ENCODE peak calls at places on chromosomes 12 and 14, in four cellular contexts. W is GM12878, Q is WTC11, R is K562. S is an unnamed sample.

GRCh38 chr14:89331398-89331797 is 85.6 kb downstream of the FOXN3 start:
- DNase-seq in W (peak; percentile 91), Q (no peak), R (no peak), S (no peak)

GRCh38 chr12:124655317-124656213 is 88.2 kb upstream of the NCOR2 start:
- DNase-seq in W (no peak), R (no peak), Q (peak; percentile 77), S (no peak)

GRCh38 chr12:27785882-27786570 is 6.0 kb upstream of the MANSC4 start:
- DNase-seq in R (no peak), Q (no peak), W (no peak), S (no peak)

GRCh38 chr12:113007166-113007565 is 28.8 kb downstream of the OAS2 start:
- DNase-seq in R (no peak), W (no peak), Q (no peak), S (peak; percentile 41)

GRCh38 chr14:95445676-95446075 is 70.8 kb downstream of the SYNE3 start:
- DNase-seq in W (no peak), Q (no peak), R (no peak), S (no peak)

GRCh38 chr14:64671591-64671990 is 32.6 kb upstream of the PLEKHG3 start:
- DNase-seq in R (peak; percentile 49), Q (no peak), W (no peak), S (peak; percentile 59)

GRCh38 chr12:108306014-108306501 is 33.1 kb downstream of the CMKLR1 start:
- DNase-seq in R (peak; percentile 11), Q (no peak), W (no peak), S (no peak)

GRCh38 chr14:59360923-59361794 is 104.0 kb downstream of the GPR135 start:
- DNase-seq in Q (no peak), W (no peak), R (peak; percentile 42), S (peak; percentile 59)

GRCh38 chr12:100573499-100574261 is at the start of gene GAS2L3:
- DNase-seq in Q (peak; percentile 92), W (no peak), R (peak; percentile 88), S (peak; percentile 83)

GRCh38 chr12:119072463-119072862 is 91.1 kb downstream of the SRRM4 start:
- DNase-seq in R (no peak), Q (no peak), W (no peak), S (no peak)

GRCh38 chr14:95895720-95896119 is 19.1 kb downstream of the TUNAR start:
- DNase-seq in R (peak; percentile 36), Q (peak; percentile 68), W (no peak), S (peak; percentile 18)

GRCh38 chr12:63944586-63945228 is 100.2 kb downstream of the SRGAP1 start:
- DNase-seq in W (no peak), Q (no peak), R (no peak), S (peak; percentile 83)

GRCh38 chr14:50599700-50600444 is 39.9 kb downstream of the ATL1 start:
- DNase-seq in Q (no peak), W (no peak), R (no peak), S (peak; percentile 36)

GRCh38 chr14:24051789-24052655 is at the start of gene CARMIL3:
- DNase-seq in Q (peak; percentile 85), R (peak; percentile 89), W (no peak), S (peak; percentile 56)

GRCh38 chr12:76020281-76020680 is 11.3 kb downstream of the PHLDA1 start:
- DNase-seq in R (no peak), Q (no peak), W (peak; percentile 15), S (no peak)

GRCh38 chr12:130131817-130132216 is 30.4 kb upstream of the FZD10 start:
- DNase-seq in Q (no peak), R (no peak), W (no peak), S (no peak)

GRCh38 chr12:124566181-124567034 is 1.0 kb downstream of the NCOR2 start:
- DNase-seq in Q (peak; percentile 82), W (no peak), R (peak; percentile 84), S (peak; percentile 67)

GRCh38 chr14:73627033-73627432 is 14.7 kb downstream of the ACOT6 start:
- DNase-seq in W (no peak), Q (no peak), R (no peak), S (no peak)

GRCh38 chr12:89782807-89783206 is 74.2 kb upstream of the ATP2B1 start:
- DNase-seq in W (no peak), R (no peak), Q (no peak), S (no peak)

GRCh38 chr12:43551971-43552559 is at the start of gene ADAMTS20:
- DNase-seq in R (peak; percentile 41), Q (peak; percentile 92), W (no peak), S (no peak)

GRCh38 chr12:22173154-22173553 is 127.1 kb downstream of the CMAS start:
- DNase-seq in W (no peak), R (no peak), Q (no peak), S (no peak)

GRCh38 chr12:130196827-130197226 is 34.6 kb downstream of the FZD10 start:
- DNase-seq in W (no peak), Q (no peak), R (no peak), S (no peak)

GRCh38 chr14:75971509-75971908 is 10.3 kb downstream of the TGFB3 start:
- DNase-seq in R (no peak), Q (no peak), W (no peak), S (no peak)

GRCh38 chr12:49661191-49661590 is 37.8 kb downstream of the PRPF40B start:
- DNase-seq in R (no peak), W (no peak), Q (no peak), S (no peak)

GRCh38 chr12:99736760-99737159 is 89.2 kb downstream of the GARIN6 start:
- DNase-seq in Q (no peak), R (no peak), W (no peak), S (no peak)

GRCh38 chr12:96177013-96177412 is 17.2 kb upstream of the ELK3 start:
- DNase-seq in W (no peak), Q (no peak), R (no peak), S (no peak)

GRCh38 chr14:91041450-91041849 is 19.0 kb downstream of the RPS6KA5 start:
- DNase-seq in R (no peak), W (no peak), Q (no peak), S (no peak)

GRCh38 chr12:57909611-57910010 is 31.8 kb upstream of the ATP23 start:
- DNase-seq in W (no peak), R (no peak), Q (no peak), S (no peak)

GRCh38 chr14:96246535-96246839 is 9.5 kb upstream of the BDKRB1 start:
- DNase-seq in W (no peak), Q (no peak), R (no peak), S (no peak)

GRCh38 chr14:44812672-44813071 is 149.1 kb downstream of the KLHL28 start:
- DNase-seq in R (no peak), W (no peak), Q (peak; percentile 11), S (no peak)
- TF ChIP-seq NR2C2 in R (no peak), W (no peak), Q (no peak), S (no peak)

GRCh38 chr12:88552672-88553079 is 27.6 kb downstream of the KITLG start:
- DNase-seq in W (no peak), R (no peak), Q (no peak), S (peak; percentile 9)
- TF ChIP-seq NR2C2 in W (no peak), R (no peak), Q (no peak), S (no peak)

GRCh38 chr12:51323966-51324895 is at the start of gene BIN2:
- DNase-seq in Q (peak; percentile 16), W (no peak), R (no peak), S (no peak)

GRCh38 chr12:51321882-51322281 is 2.1 kb downstream of the BIN2 start:
- DNase-seq in R (no peak), W (no peak), Q (no peak), S (no peak)

GRCh38 chr12:51322452-51322851 is 1.5 kb downstream of the BIN2 start:
- DNase-seq in Q (no peak), R (no peak), W (peak; percentile 45), S (no peak)

GRCh38 chr12:51324953-51325352 is 979 bp upstream of the BIN2 start:
- DNase-seq in R (no peak), W (no peak), Q (no peak), S (no peak)

DNA sequence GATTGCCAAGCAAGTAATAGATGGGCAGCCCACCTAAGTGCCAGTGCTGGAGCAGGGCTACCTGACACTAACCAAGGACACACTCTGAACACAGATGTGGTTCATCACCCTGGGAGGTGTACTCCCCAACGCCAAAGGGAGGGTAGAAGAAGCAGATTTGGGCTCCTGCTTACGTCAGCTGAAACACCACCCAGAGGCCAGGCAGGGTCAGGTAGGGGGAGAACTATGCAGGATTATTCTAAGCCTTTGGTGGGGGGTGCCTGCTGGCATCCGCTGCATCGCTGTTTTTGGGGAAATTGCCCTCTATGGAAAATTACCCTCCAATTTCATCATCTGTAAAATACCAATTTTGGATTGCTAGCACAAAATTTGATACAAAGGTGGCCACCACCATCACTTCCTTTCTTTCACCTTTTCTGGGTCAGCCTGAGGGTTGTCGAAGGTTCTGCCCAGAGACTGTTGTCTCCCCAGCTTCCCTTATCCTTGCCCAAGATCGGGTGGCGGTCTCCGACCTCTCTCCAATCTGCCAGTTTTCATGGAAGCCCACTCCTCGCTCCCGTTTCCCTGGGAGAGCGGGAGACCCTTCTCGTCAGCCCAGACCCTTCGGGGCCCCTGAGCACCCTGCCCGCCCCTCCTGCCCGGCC is 535 bp downstream of the BIN2 start:
- DNase-seq in W (no peak), Q (no peak), R (no peak), S (no peak)
- TF ChIP-seq NR2C2 in W (no peak), Q (no peak), R (no peak), S (no peak)

GRCh38 chr12:53777412-53777811 is 25.6 kb upstream of the CISTR start:
- DNase-seq in Q (no peak), R (no peak), W (no peak), S (no peak)

GRCh38 chr12:53782093-53782703 is 30.4 kb upstream of the CISTR start:
- DNase-seq in W (no peak), R (no peak), Q (no peak), S (no peak)

GRCh38 chr12:53777936-53778644 is 26.3 kb upstream of the CISTR start:
- DNase-seq in Q (no peak), W (no peak), R (no peak), S (no peak)

GRCh38 chr12:53781218-53781801 is 29.5 kb upstream of the CISTR start:
- DNase-seq in R (no peak), Q (no peak), W (no peak), S (no peak)

GRCh38 chr12:53780323-53780722 is 28.5 kb upstream of the CISTR start:
- DNase-seq in Q (no peak), W (no peak), R (no peak), S (no peak)
- TF ChIP-seq NR2C2 in Q (no peak), W (no peak), R (no peak), S (no peak)

GRCh38 chr12:123513805-123514204 is 19.7 kb downstream of the RILPL1 start:
- DNase-seq in W (no peak), Q (no peak), R (peak; percentile 10), S (no peak)

GRCh38 chr12:123516221-123516780 is 17.2 kb downstream of the RILPL1 start:
- DNase-seq in Q (no peak), W (no peak), R (no peak), S (no peak)

GRCh38 chr12:123512838-123513665 is 20.5 kb downstream of the RILPL1 start:
- DNase-seq in W (no peak), R (no peak), Q (no peak), S (no peak)
- TF ChIP-seq NR2C2 in W (no peak), R (no peak), Q (no peak), S (no peak)

S was measured in HepG2.